ENCODE peak calls at places on chromosome 17, in four cellular contexts. B, E, N and L are unnamed samples.

GRCh38 chr17:81867123-81867951 is 3.8 kb downstream of the ARHGDIA start:
- DNase-seq in N (peak), E (peak), B (peak), L (no peak)

GRCh38 chr17:3027786-3028532 is 35.4 kb downstream of the OR1D5 start:
- DNase-seq in E (no peak), N (no peak), B (no peak), L (no peak)

GRCh38 chr17:67238976-67239375 is 6.0 kb downstream of the HELZ start:
- DNase-seq in N (no peak), B (no peak), E (no peak), L (no peak)

GRCh38 chr17:58352843-58353719 is 1.1 kb upstream of the SUPT4H1 start:
- DNase-seq in E (no peak), N (peak), B (peak), L (no peak)

GRCh38 chr17:10741416-10742140 is 11.8 kb upstream of the TMEM220 start:
- DNase-seq in E (no peak), B (no peak), N (no peak), L (no peak)

GRCh38 chr17:44004077-44004760 is at the start of gene NAGS:
- DNase-seq in N (no peak), B (no peak), E (no peak), L (no peak)

GRCh38 chr17:63279498-63280230 is 166.4 kb downstream of the CYB561 start:
- DNase-seq in E (no peak), B (peak), N (no peak), L (no peak)

GRCh38 chr17:50111687-50112655 is 16.8 kb downstream of the PDK2 start:
- DNase-seq in N (peak), E (no peak), B (no peak), L (no peak)

GRCh38 chr17:17151962-17152361 is 54.2 kb downstream of the PLD6 start:
- DNase-seq in B (peak), N (peak), E (no peak), L (no peak)

GRCh38 chr17:40951011-40951622 is 13.7 kb upstream of the KRT23 start:
- DNase-seq in E (no peak), N (no peak), B (no peak), L (no peak)

GRCh38 chr17:57630736-57631135 is 114.4 kb downstream of the CCDC182 start:
- DNase-seq in E (no peak), B (no peak), N (no peak), L (no peak)

GRCh38 chr17:9330903-9331272 is 244.7 kb downstream of the STX8 start:
- DNase-seq in E (no peak), N (no peak), B (no peak), L (no peak)

GRCh38 chr17:33233855-33234228 is 59.3 kb downstream of the ASIC2 start:
- DNase-seq in N (peak), B (no peak), E (no peak), L (peak)

GRCh38 chr17:71402661-71403141 is 718.1 kb upstream of the SOX9 start:
- DNase-seq in E (peak), N (no peak), B (no peak), L (no peak)

GRCh38 chr17:3551189-3551588 is 6.4 kb downstream of the TRPV3 start:
- DNase-seq in E (no peak), N (no peak), B (no peak), L (no peak)

GRCh38 chr17:82015311-82015971 is 7.2 kb downstream of the CENPX start:
- DNase-seq in E (no peak), B (no peak), N (no peak), L (no peak)

GRCh38 chr17:35089846-35090193 is 26.3 kb upstream of the RFFL start:
- DNase-seq in B (no peak), N (no peak), E (no peak), L (no peak)

GRCh38 chr17:18301081-18301480 is 13.7 kb downstream of the TOP3A start:
- DNase-seq in N (no peak), E (no peak), B (no peak), L (no peak)

GRCh38 chr17:7856840-7857723 is at the start of gene NAA38:
- DNase-seq in N (peak), B (peak), E (peak), L (peak)

GRCh38 chr17:53390575-53390974 is 432.2 kb upstream of the KIF2B start:
- DNase-seq in N (no peak), E (no peak), B (no peak), L (no peak)

GRCh38 chr17:75412455-75413317 is 7.2 kb upstream of the GRB2 start:
- DNase-seq in E (peak), N (peak), B (peak), L (peak)

GRCh38 chr17:55730808-55731207 is 8.1 kb upstream of the TMEM100 start:
- DNase-seq in B (no peak), E (no peak), N (no peak), L (no peak)

GRCh38 chr17:164536-165235 is 16.8 kb downstream of the DOC2B start:
- DNase-seq in N (no peak), E (peak), B (peak), L (no peak)

GRCh38 chr17:10295728-10296343 is 77.0 kb downstream of the MYH13 start:
- DNase-seq in B (peak), E (no peak), N (peak), L (no peak)

GRCh38 chr17:38893612-38894011 is 23.8 kb downstream of the LASP1 start:
- DNase-seq in B (peak), E (no peak), N (no peak), L (no peak)

GRCh38 chr17:77214743-77215142 is 74.0 kb downstream of the SEC14L1 start:
- DNase-seq in N (no peak), B (peak), E (no peak), L (no peak)

GRCh38 chr17:66359351-66359750 is 56.9 kb downstream of the PRKCA start:
- DNase-seq in E (no peak), B (no peak), N (no peak), L (no peak)

GRCh38 chr17:47652570-47652969 is 2.9 kb downstream of the KPNB1 start:
- DNase-seq in E (no peak), N (no peak), B (no peak), L (no peak)

GRCh38 chr17:47218896-47219430 is 9.8 kb downstream of the MYL4 start:
- DNase-seq in N (no peak), B (no peak), E (no peak), L (no peak)

GRCh38 chr17:64180089-64180488 is 50.1 kb upstream of the ERN1 start:
- DNase-seq in B (no peak), E (no peak), N (no peak), L (no peak)